ENCODE peak calls at places on chromosomes 2 and 18, in ten cellular contexts. N is epithelial cell of esophagus, O is NCI-H146, V is left cardiac atrium, I is pons, T is left ventricle myocardium inferior, J is caudate nucleus, D is astrocyte of the hippocampus, C is AG10803, W is non-pigmented ciliary epithelial cell. B is an unnamed sample.
A peak's percentile ranks its signal among the peaks of the same experiment; 100 is the strongest.

GRCh38 chr18:43751203-43751602 is 473.9 kb upstream of the SYT4 start:
- DNase-seq in N (peak; percentile 23), O (no peak), V (no peak), I (no peak), T (no peak), J (no peak), D (no peak), C (no peak), W (peak; percentile 26), B (no peak)

GRCh38 chr2:120856421-120856862 is 120.8 kb downstream of the GLI2 start:
- DNase-seq in N (no peak), O (no peak), V (no peak), I (no peak), T (no peak), J (no peak), D (peak; percentile 80), C (peak; percentile 78), W (no peak), B (no peak)

GRCh38 chr2:218716070-218716469 is 5.4 kb downstream of the TTLL4 start:
- DNase-seq in N (peak; percentile 29), O (no peak), V (no peak), I (peak; percentile 81), T (no peak), J (no peak), D (peak; percentile 75), C (no peak), W (no peak), B (no peak)

GRCh38 chr2:55418072-55418471 is 1.6 kb downstream of the CCDC88A start:
- DNase-seq in N (no peak), O (no peak), V (no peak), I (peak; percentile 60), T (no peak), J (no peak), D (no peak), C (peak; percentile 54), W (no peak), B (no peak)

GRCh38 chr18:32576296-32576916 is 105.7 kb upstream of the GAREM1 start:
- DNase-seq in N (peak; percentile 7), O (peak; percentile 40), V (peak; percentile 30), I (peak; percentile 85), T (no peak), J (no peak), D (peak; percentile 66), C (no peak), W (peak; percentile 6), B (no peak)

GRCh38 chr2:157190151-157190550 is 67.4 kb upstream of the GALNT5 start:
- DNase-seq in N (peak; percentile 15), O (no peak), V (no peak), I (no peak), T (no peak), J (no peak), D (peak; percentile 68), C (peak; percentile 70), W (peak; percentile 93), B (no peak)

GRCh38 chr2:162261032-162261945 is 18.0 kb upstream of the FAP start:
- DNase-seq in N (peak; percentile 80), O (no peak), V (peak; percentile 56), I (peak; percentile 13), T (peak; percentile 43), J (no peak), D (peak; percentile 11), C (peak; percentile 76), W (no peak), B (no peak)

GRCh38 chr2:42196403-42197267 is 27.5 kb downstream of the EML4 start:
- DNase-seq in N (peak; percentile 35), O (peak; percentile 80), V (no peak), I (peak; percentile 82), T (no peak), J (no peak), D (peak; percentile 55), C (peak; percentile 46), W (no peak), B (no peak)

GRCh38 chr2:217988014-217988839 is 14.6 kb downstream of the TNS1 start:
- DNase-seq in N (peak; percentile 85), O (peak; percentile 24), V (peak; percentile 87), I (peak; percentile 83), T (peak; percentile 88), J (peak; percentile 33), D (peak; percentile 88), C (peak; percentile 73), W (no peak), B (no peak)

GRCh38 chr2:216379955-216380354 is 7.7 kb upstream of the MARCHF4 start:
- DNase-seq in N (no peak), O (no peak), V (no peak), I (no peak), T (no peak), J (no peak), D (no peak), C (no peak), W (no peak), B (no peak)

GRCh38 chr2:48568551-48568950 is 38.6 kb downstream of the STON1 start:
- DNase-seq in N (no peak), O (no peak), V (no peak), I (no peak), T (no peak), J (no peak), D (no peak), C (peak; percentile 46), W (no peak), B (no peak)

GRCh38 chr2:171882095-171882769 is 11.8 kb downstream of the SLC25A12 start:
- DNase-seq in N (no peak), O (no peak), V (no peak), I (no peak), T (no peak), J (no peak), D (no peak), C (peak; percentile 18), W (no peak), B (no peak)

GRCh38 chr2:119823734-119824334 is 64.1 kb downstream of the PTPN4 start:
- DNase-seq in N (peak; percentile 53), O (peak; percentile 22), V (peak; percentile 37), I (peak; percentile 48), T (no peak), J (no peak), D (peak; percentile 55), C (peak; percentile 44), W (no peak), B (no peak)

GRCh38 chr2:175126661-175127060 is 41.3 kb downstream of the ATF2 start:
- DNase-seq in N (peak; percentile 81), O (no peak), V (no peak), I (no peak), T (no peak), J (no peak), D (no peak), C (no peak), W (no peak), B (no peak)

GRCh38 chr2:31937741-31938140 is 73.1 kb downstream of the MEMO1 start:
- DNase-seq in N (no peak), O (no peak), V (no peak), I (no peak), T (no peak), J (no peak), D (peak; percentile 10), C (peak; percentile 31), W (peak; percentile 37), B (no peak)

GRCh38 chr2:128315122-128315828 is 3.4 kb downstream of the HS6ST1 start:
- DNase-seq in N (no peak), O (peak; percentile 76), V (no peak), I (no peak), T (peak; percentile 7), J (no peak), D (peak; percentile 10), C (no peak), W (no peak), B (no peak)

GRCh38 chr2:168494190-168494711 is 38.2 kb downstream of the CERS6 start:
- DNase-seq in N (peak; percentile 39), O (no peak), V (no peak), I (no peak), T (no peak), J (no peak), D (no peak), C (no peak), W (no peak), B (no peak)

GRCh38 chr18:62759704-62760402 is 44.5 kb downstream of the PHLPP1 start:
- DNase-seq in N (peak; percentile 69), O (no peak), V (no peak), I (no peak), T (no peak), J (no peak), D (no peak), C (peak; percentile 21), W (no peak), B (no peak)

GRCh38 chr2:135948642-135949355 is 36.6 kb downstream of the DARS1 start:
- DNase-seq in N (peak; percentile 81), O (no peak), V (no peak), I (no peak), T (no peak), J (no peak), D (peak; percentile 60), C (peak; percentile 59), W (peak; percentile 50), B (no peak)

GRCh38 chr2:55163895-55164509 is 68.1 kb downstream of the CLHC1 start:
- DNase-seq in N (peak; percentile 43), O (no peak), V (no peak), I (peak; percentile 47), T (no peak), J (no peak), D (no peak), C (no peak), W (no peak), B (no peak)

GRCh38 chr2:56713161-56713676 is 529.4 kb downstream of the CCDC85A start:
- DNase-seq in N (no peak), O (no peak), V (no peak), I (no peak), T (no peak), J (no peak), D (peak; percentile 43), C (peak; percentile 88), W (peak; percentile 71), B (no peak)

GRCh38 chr2:231604685-231605606 is 12.3 kb downstream of the TEX44 start:
- DNase-seq in N (peak; percentile 93), O (peak; percentile 96), V (peak; percentile 100), I (peak; percentile 99), T (peak; percentile 99), J (peak; percentile 96), D (peak; percentile 99), C (peak; percentile 98), W (peak; percentile 79), B (peak; percentile 98)

GRCh38 chr2:159224061-159224813 is 62.3 kb downstream of the WDSUB1 start:
- DNase-seq in N (no peak), O (no peak), V (no peak), I (no peak), T (no peak), J (no peak), D (no peak), C (no peak), W (no peak), B (no peak)

GRCh38 chr2:67389286-67389685 is 7.8 kb upstream of the ETAA1 start:
- DNase-seq in N (no peak), O (no peak), V (no peak), I (no peak), T (no peak), J (no peak), D (peak; percentile 70), C (peak; percentile 79), W (no peak), B (no peak)

B was measured in C1 segment of cervical spinal cord.